ENCODE peak calls at places on chromosomes 6 and 20, in nine cellular contexts. M is pons, Q is astrocyte of the spinal cord, K is Kasumi-1, G is AG04450, L is right cardiac atrium, D is endothelial cell, R is frontal cortex, T is HCT116. N is an unnamed sample.

GRCh38 chr6:11272491-11273192 is 40.2 kb upstream of the NEDD9 start:
- DNase-seq in M (no peak), Q (no peak), K (no peak), G (no peak), L (no peak), D (no peak), R (no peak), T (no peak), N (no peak)

GRCh38 chr20:15071010-15071808 is 733.8 kb upstream of the FLRT3 start:
- DNase-seq in M (no peak), Q (no peak), K (no peak), G (no peak), L (no peak), D (no peak), R (no peak), T (no peak), N (no peak)

GRCh38 chr20:14986026-14986655 is 648.7 kb upstream of the FLRT3 start:
- DNase-seq in M (no peak), Q (peak; percentile 5), K (no peak), G (no peak), L (no peak), D (no peak), R (no peak), T (no peak), N (peak; percentile 88)

GRCh38 chr20:24892931-24893330 is 56.1 kb upstream of the CST7 start:
- DNase-seq in M (no peak), Q (no peak), K (no peak), G (no peak), L (no peak), D (no peak), R (no peak), T (no peak), N (no peak)

GRCh38 chr6:117574198-117574597 is 28.1 kb downstream of the GOPC start:
- DNase-seq in M (no peak), Q (no peak), K (no peak), G (no peak), L (no peak), D (no peak), R (no peak), T (no peak), N (no peak)

GRCh38 chr6:142802124-142802523 is 142.9 kb downstream of the HIVEP2 start:
- DNase-seq in M (no peak), Q (peak; percentile 97), K (no peak), G (peak; percentile 94), L (no peak), D (no peak), R (no peak), T (peak; percentile 47), N (no peak)

GRCh38 chr20:58710481-58711265 is 18.1 kb downstream of the NPEPL1 start:
- DNase-seq in M (no peak), Q (no peak), K (no peak), G (no peak), L (peak; percentile 30), D (peak; percentile 2), R (no peak), T (no peak), N (peak; percentile 49)

GRCh38 chr20:2603816-2604505 is 48.5 kb upstream of the NOP56 start:
- DNase-seq in M (no peak), Q (no peak), K (no peak), G (no peak), L (no peak), D (no peak), R (no peak), T (no peak), N (no peak)

GRCh38 chr20:20327756-20328155 is 40.1 kb upstream of the INSM1 start:
- DNase-seq in M (no peak), Q (no peak), K (no peak), G (no peak), L (no peak), D (no peak), R (no peak), T (no peak), N (no peak)